ENCODE peak calls at places on chromosomes 4 and X, in nine cellular contexts. One of them, this sample, is unnamed.

GRCh38 chrX:153649178-153649914 is 2.3 kb downstream of the DUSP9 start:
- DNase-seq in GM12878: no peak
- DNase-seq in endothelial cell of umbilical vein: no peak
- DNase-seq in hepatocyte: peak
- DNase-seq in SK-N-SH: peak
- DNase-seq in OCI-LY7: peak
- DNase-seq in A549: peak
- DNase-seq in fibroblast of lung: no peak
- DNase-seq in mammary epithelial cell: no peak
- DNase-seq in this sample: peak

GRCh38 chrX:101452051-101452450 is 33.2 kb upstream of the ARMCX4 start:
- DNase-seq in GM12878: no peak
- DNase-seq in endothelial cell of umbilical vein: peak
- DNase-seq in hepatocyte: no peak
- DNase-seq in SK-N-SH: no peak
- DNase-seq in OCI-LY7: no peak
- DNase-seq in A549: no peak
- DNase-seq in fibroblast of lung: no peak
- DNase-seq in mammary epithelial cell: no peak
- DNase-seq in this sample: no peak

GRCh38 chr4:132694775-132695174 is 454.3 kb upstream of the PCDH10 start:
- DNase-seq in GM12878: no peak
- DNase-seq in endothelial cell of umbilical vein: no peak
- DNase-seq in hepatocyte: no peak
- DNase-seq in SK-N-SH: no peak
- DNase-seq in OCI-LY7: no peak
- DNase-seq in A549: no peak
- DNase-seq in fibroblast of lung: no peak
- DNase-seq in mammary epithelial cell: no peak
- DNase-seq in this sample: no peak

GRCh38 chr4:183118585-183118984 is 19.5 kb downstream of the WWC2 start:
- DNase-seq in GM12878: no peak
- DNase-seq in endothelial cell of umbilical vein: peak
- DNase-seq in hepatocyte: no peak
- DNase-seq in SK-N-SH: no peak
- DNase-seq in OCI-LY7: no peak
- DNase-seq in A549: no peak
- DNase-seq in fibroblast of lung: peak
- DNase-seq in mammary epithelial cell: peak
- DNase-seq in this sample: peak

GRCh38 chr4:82076359-82076758 is 297.4 kb downstream of the HNRNPD start:
- DNase-seq in GM12878: no peak
- DNase-seq in endothelial cell of umbilical vein: no peak
- DNase-seq in hepatocyte: no peak
- DNase-seq in SK-N-SH: no peak
- DNase-seq in OCI-LY7: no peak
- DNase-seq in A549: no peak
- DNase-seq in fibroblast of lung: no peak
- DNase-seq in mammary epithelial cell: no peak
- DNase-seq in this sample: no peak

GRCh38 chrX:14673764-14674163 is 144.4 kb downstream of the GLRA2 start:
- DNase-seq in GM12878: peak
- DNase-seq in endothelial cell of umbilical vein: peak
- DNase-seq in hepatocyte: peak
- DNase-seq in SK-N-SH: no peak
- DNase-seq in OCI-LY7: peak
- DNase-seq in A549: peak
- DNase-seq in fibroblast of lung: peak
- DNase-seq in mammary epithelial cell: peak
- DNase-seq in this sample: peak

GRCh38 chr4:179195887-179196286 is 1753.7 kb upstream of the AGA start:
- DNase-seq in GM12878: no peak
- DNase-seq in endothelial cell of umbilical vein: no peak
- DNase-seq in hepatocyte: no peak
- DNase-seq in SK-N-SH: no peak
- DNase-seq in OCI-LY7: no peak
- DNase-seq in A549: no peak
- DNase-seq in fibroblast of lung: no peak
- DNase-seq in mammary epithelial cell: no peak
- DNase-seq in this sample: no peak

GRCh38 chr4:178612725-178613124 is 1170.5 kb upstream of the AGA start:
- DNase-seq in GM12878: no peak
- DNase-seq in endothelial cell of umbilical vein: no peak
- DNase-seq in hepatocyte: no peak
- DNase-seq in SK-N-SH: no peak
- DNase-seq in OCI-LY7: no peak
- DNase-seq in A549: no peak
- DNase-seq in fibroblast of lung: no peak
- DNase-seq in mammary epithelial cell: no peak
- DNase-seq in this sample: no peak

GRCh38 chr4:6319530-6320150 is 50.0 kb downstream of the WFS1 start:
- DNase-seq in GM12878: no peak
- DNase-seq in endothelial cell of umbilical vein: no peak
- DNase-seq in hepatocyte: no peak
- DNase-seq in SK-N-SH: no peak
- DNase-seq in OCI-LY7: no peak
- DNase-seq in A549: no peak
- DNase-seq in fibroblast of lung: no peak
- DNase-seq in mammary epithelial cell: no peak
- DNase-seq in this sample: no peak

GRCh38 chr4:6322761-6323566 is 53.3 kb downstream of the WFS1 start:
- DNase-seq in GM12878: peak
- DNase-seq in endothelial cell of umbilical vein: no peak
- DNase-seq in hepatocyte: no peak
- DNase-seq in SK-N-SH: no peak
- DNase-seq in OCI-LY7: peak
- DNase-seq in A549: no peak
- DNase-seq in fibroblast of lung: no peak
- DNase-seq in mammary epithelial cell: no peak
- DNase-seq in this sample: no peak

GRCh38 chr4:6321361-6321760 is 51.7 kb downstream of the WFS1 start:
- DNase-seq in GM12878: no peak
- DNase-seq in endothelial cell of umbilical vein: no peak
- DNase-seq in hepatocyte: no peak
- DNase-seq in SK-N-SH: no peak
- DNase-seq in OCI-LY7: no peak
- DNase-seq in A549: no peak
- DNase-seq in fibroblast of lung: no peak
- DNase-seq in mammary epithelial cell: no peak
- DNase-seq in this sample: no peak

GRCh38 chr4:6322067-6322760 is 52.6 kb downstream of the WFS1 start:
- DNase-seq in GM12878: no peak
- DNase-seq in endothelial cell of umbilical vein: no peak
- DNase-seq in hepatocyte: no peak
- DNase-seq in SK-N-SH: no peak
- DNase-seq in OCI-LY7: no peak
- DNase-seq in A549: no peak
- DNase-seq in fibroblast of lung: no peak
- DNase-seq in mammary epithelial cell: no peak
- DNase-seq in this sample: no peak

GRCh38 chr4:6320663-6321062 is 51.0 kb downstream of the WFS1 start:
- DNase-seq in GM12878: no peak
- DNase-seq in endothelial cell of umbilical vein: no peak
- DNase-seq in hepatocyte: no peak
- DNase-seq in SK-N-SH: no peak
- DNase-seq in OCI-LY7: no peak
- DNase-seq in A549: no peak
- DNase-seq in fibroblast of lung: no peak
- DNase-seq in mammary epithelial cell: no peak
- DNase-seq in this sample: no peak
- H3K4me2 ChIP-seq in GM12878: no peak
- H3K4me2 ChIP-seq in endothelial cell of umbilical vein: no peak
- H3K4me2 ChIP-seq in hepatocyte: no peak
- H3K4me2 ChIP-seq in SK-N-SH: no peak
- H3K4me2 ChIP-seq in OCI-LY7: no peak
- H3K4me2 ChIP-seq in A549: no peak
- H3K4me2 ChIP-seq in fibroblast of lung: no peak
- H3K4me2 ChIP-seq in mammary epithelial cell: no peak
- H3K4me2 ChIP-seq in this sample: no peak

GRCh38 chr4:168095776-168096443 is 3.6 kb downstream of the ANXA10 start:
- DNase-seq in GM12878: no peak
- DNase-seq in endothelial cell of umbilical vein: peak
- DNase-seq in hepatocyte: no peak
- DNase-seq in SK-N-SH: no peak
- DNase-seq in OCI-LY7: no peak
- DNase-seq in A549: peak
- DNase-seq in fibroblast of lung: no peak
- DNase-seq in mammary epithelial cell: peak
- DNase-seq in this sample: peak

GRCh38 chr4:168096444-168096784 is 4.1 kb downstream of the ANXA10 start:
- DNase-seq in GM12878: no peak
- DNase-seq in endothelial cell of umbilical vein: no peak
- DNase-seq in hepatocyte: no peak
- DNase-seq in SK-N-SH: no peak
- DNase-seq in OCI-LY7: no peak
- DNase-seq in A549: no peak
- DNase-seq in fibroblast of lung: no peak
- DNase-seq in mammary epithelial cell: no peak
- DNase-seq in this sample: no peak

GRCh38 chr4:168097161-168097560 is 4.8 kb downstream of the ANXA10 start:
- DNase-seq in GM12878: no peak
- DNase-seq in endothelial cell of umbilical vein: no peak
- DNase-seq in hepatocyte: no peak
- DNase-seq in SK-N-SH: no peak
- DNase-seq in OCI-LY7: no peak
- DNase-seq in A549: no peak
- DNase-seq in fibroblast of lung: no peak
- DNase-seq in mammary epithelial cell: no peak
- DNase-seq in this sample: no peak

GRCh38 chr4:168101026-168101425 is 8.7 kb downstream of the ANXA10 start:
- DNase-seq in GM12878: no peak
- DNase-seq in endothelial cell of umbilical vein: peak
- DNase-seq in hepatocyte: no peak
- DNase-seq in SK-N-SH: no peak
- DNase-seq in OCI-LY7: no peak
- DNase-seq in A549: no peak
- DNase-seq in fibroblast of lung: no peak
- DNase-seq in mammary epithelial cell: no peak
- DNase-seq in this sample: no peak

DNA sequence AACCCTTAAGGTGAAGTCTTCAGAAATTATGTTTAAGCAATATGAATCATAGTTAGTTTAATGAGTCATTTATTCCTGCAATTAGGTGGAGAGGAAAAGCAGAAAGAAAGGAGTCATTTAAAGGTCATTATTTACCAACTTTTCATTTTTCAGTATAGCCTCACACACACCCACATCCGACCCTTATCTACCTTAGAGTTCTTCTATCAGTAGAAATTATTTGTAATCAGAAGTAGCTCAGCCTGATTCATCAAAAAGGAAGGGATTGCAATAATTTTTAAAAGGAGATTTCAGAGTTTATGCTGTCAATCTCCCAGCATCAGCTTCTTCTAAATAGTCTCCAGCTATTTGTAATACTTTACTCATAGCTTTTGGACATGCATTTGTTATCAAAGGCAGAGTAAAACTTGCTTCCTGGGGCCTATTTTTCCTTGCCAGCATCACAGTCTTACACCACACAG is 6.0 kb downstream of the ANXA10 start:
- DNase-seq in GM12878: no peak
- DNase-seq in endothelial cell of umbilical vein: peak
- DNase-seq in hepatocyte: no peak
- DNase-seq in SK-N-SH: no peak
- DNase-seq in OCI-LY7: no peak
- DNase-seq in A549: peak
- DNase-seq in fibroblast of lung: peak
- DNase-seq in mammary epithelial cell: peak
- DNase-seq in this sample: peak
- TF ChIP-seq CTCF in GM12878: no peak
- TF ChIP-seq CTCF in endothelial cell of umbilical vein: no peak
- TF ChIP-seq CTCF in hepatocyte: no peak
- TF ChIP-seq CTCF in SK-N-SH: no peak
- TF ChIP-seq CTCF in OCI-LY7: no peak
- TF ChIP-seq CTCF in A549: no peak
- TF ChIP-seq CTCF in fibroblast of lung: no peak
- TF ChIP-seq CTCF in mammary epithelial cell: no peak
- TF ChIP-seq CTCF in this sample: no peak

GRCh38 chr4:77040265-77040664 is 35.5 kb downstream of the CCNI start:
- DNase-seq in GM12878: no peak
- DNase-seq in endothelial cell of umbilical vein: peak
- DNase-seq in hepatocyte: no peak
- DNase-seq in SK-N-SH: no peak
- DNase-seq in OCI-LY7: no peak
- DNase-seq in A549: no peak
- DNase-seq in fibroblast of lung: peak
- DNase-seq in mammary epithelial cell: peak
- DNase-seq in this sample: no peak

GRCh38 chr4:77045490-77045889 is 30.3 kb downstream of the CCNI start:
- DNase-seq in GM12878: no peak
- DNase-seq in endothelial cell of umbilical vein: no peak
- DNase-seq in hepatocyte: peak
- DNase-seq in SK-N-SH: no peak
- DNase-seq in OCI-LY7: no peak
- DNase-seq in A549: peak
- DNase-seq in fibroblast of lung: peak
- DNase-seq in mammary epithelial cell: no peak
- DNase-seq in this sample: no peak

GRCh38 chr4:77044458-77045124 is 31.2 kb downstream of the CCNI start:
- DNase-seq in GM12878: peak
- DNase-seq in endothelial cell of umbilical vein: peak
- DNase-seq in hepatocyte: peak
- DNase-seq in SK-N-SH: no peak
- DNase-seq in OCI-LY7: peak
- DNase-seq in A549: peak
- DNase-seq in fibroblast of lung: peak
- DNase-seq in mammary epithelial cell: peak
- DNase-seq in this sample: no peak

GRCh38 chr4:77040856-77041576 is 34.8 kb downstream of the CCNI start:
- DNase-seq in GM12878: no peak
- DNase-seq in endothelial cell of umbilical vein: no peak
- DNase-seq in hepatocyte: no peak
- DNase-seq in SK-N-SH: no peak
- DNase-seq in OCI-LY7: peak
- DNase-seq in A549: no peak
- DNase-seq in fibroblast of lung: peak
- DNase-seq in mammary epithelial cell: no peak
- DNase-seq in this sample: no peak

DNA sequence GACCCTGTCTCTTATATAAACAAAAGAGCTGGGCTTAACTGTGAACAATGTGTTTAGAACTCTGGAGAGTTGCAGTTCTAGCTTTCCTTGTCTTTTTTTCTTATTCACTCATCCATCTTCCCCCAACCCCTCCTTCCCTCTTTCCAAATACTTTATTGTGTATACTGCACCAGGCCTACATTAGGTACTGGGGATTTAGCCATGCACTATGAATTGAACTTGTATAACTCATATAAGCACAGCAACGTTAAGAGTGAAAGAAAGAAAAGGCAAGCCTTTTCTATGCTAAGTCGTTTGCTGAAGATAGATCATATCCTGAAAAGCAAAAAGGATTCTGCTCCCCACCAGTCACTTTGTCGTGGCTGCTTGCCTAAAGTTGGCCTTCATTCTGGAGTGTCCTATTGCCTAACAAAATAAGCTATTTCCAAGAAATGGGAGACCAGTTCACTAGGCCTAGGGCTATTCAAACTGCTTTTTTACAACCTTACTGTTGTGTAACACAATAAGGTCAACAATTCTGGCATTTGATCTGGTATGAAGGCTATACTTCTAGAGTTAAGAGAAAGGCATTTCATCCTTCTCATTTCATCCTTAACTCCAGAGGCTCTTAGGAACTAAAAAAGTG is 32.2 kb downstream of the CCNI start:
- DNase-seq in GM12878: no peak
- DNase-seq in endothelial cell of umbilical vein: no peak
- DNase-seq in hepatocyte: no peak
- DNase-seq in SK-N-SH: no peak
- DNase-seq in OCI-LY7: no peak
- DNase-seq in A549: no peak
- DNase-seq in fibroblast of lung: peak
- DNase-seq in mammary epithelial cell: no peak
- DNase-seq in this sample: no peak
- H3K27ac ChIP-seq in GM12878: no peak
- H3K27ac ChIP-seq in endothelial cell of umbilical vein: no peak
- H3K27ac ChIP-seq in hepatocyte: peak
- H3K27ac ChIP-seq in SK-N-SH: peak
- H3K27ac ChIP-seq in OCI-LY7: no peak
- H3K27ac ChIP-seq in A549: no peak
- H3K27ac ChIP-seq in fibroblast of lung: no peak
- H3K27ac ChIP-seq in mammary epithelial cell: no peak
- H3K27ac ChIP-seq in this sample: no peak

GRCh38 chr4:78190078-78190477 is 133.0 kb downstream of the FRAS1 start:
- DNase-seq in GM12878: no peak
- DNase-seq in endothelial cell of umbilical vein: no peak
- DNase-seq in hepatocyte: no peak
- DNase-seq in SK-N-SH: no peak
- DNase-seq in OCI-LY7: no peak
- DNase-seq in A549: no peak
- DNase-seq in fibroblast of lung: no peak
- DNase-seq in mammary epithelial cell: no peak
- DNase-seq in this sample: no peak
- H3K4me2 ChIP-seq in GM12878: no peak
- H3K4me2 ChIP-seq in endothelial cell of umbilical vein: no peak
- H3K4me2 ChIP-seq in hepatocyte: no peak
- H3K4me2 ChIP-seq in SK-N-SH: no peak
- H3K4me2 ChIP-seq in OCI-LY7: no peak
- H3K4me2 ChIP-seq in A549: no peak
- H3K4me2 ChIP-seq in fibroblast of lung: no peak
- H3K4me2 ChIP-seq in mammary epithelial cell: no peak
- H3K4me2 ChIP-seq in this sample: no peak